ENCODE peak calls at places on chromosomes 2 and 18, in four cellular contexts. One of them, this sample, is unnamed.

GRCh38 chr2:171271380-171271779 is 110.7 kb upstream of the TLK1 start:
- DNase-seq in RWPE1: peak
- DNase-seq in dorsolateral prefrontal cortex: no peak
- DNase-seq in epithelial cell of prostate: no peak
- DNase-seq in this sample: peak

GRCh38 chr2:63654959-63655358 is 66.2 kb downstream of the MDH1 start:
- DNase-seq in dorsolateral prefrontal cortex: no peak
- DNase-seq in epithelial cell of prostate: no peak
- DNase-seq in RWPE1: no peak
- DNase-seq in this sample: peak

GRCh38 chr18:55185391-55185790 is 226.1 kb upstream of the CCDC68 start:
- DNase-seq in dorsolateral prefrontal cortex: no peak
- DNase-seq in epithelial cell of prostate: peak
- DNase-seq in RWPE1: no peak
- DNase-seq in this sample: peak

GRCh38 chr2:124187948-124188347 is 162.9 kb downstream of the CNTNAP5 start:
- DNase-seq in RWPE1: no peak
- DNase-seq in epithelial cell of prostate: no peak
- DNase-seq in dorsolateral prefrontal cortex: no peak
- DNase-seq in this sample: no peak

GRCh38 chr2:188628989-188629889 is 337.6 kb downstream of the GULP1 start:
- DNase-seq in RWPE1: peak
- DNase-seq in epithelial cell of prostate: peak
- DNase-seq in dorsolateral prefrontal cortex: no peak
- DNase-seq in this sample: peak

GRCh38 chr2:168196764-168197180 is 50.6 kb downstream of the STK39 start:
- DNase-seq in epithelial cell of prostate: no peak
- DNase-seq in dorsolateral prefrontal cortex: no peak
- DNase-seq in RWPE1: no peak
- DNase-seq in this sample: no peak

GRCh38 chr2:132253496-132254305 is 91.9 kb upstream of the ANKRD30BL start:
- DNase-seq in epithelial cell of prostate: no peak
- DNase-seq in dorsolateral prefrontal cortex: no peak
- DNase-seq in RWPE1: no peak
- DNase-seq in this sample: no peak

GRCh38 chr2:22930781-22931180 is 454.2 kb upstream of the KLHL29 start:
- DNase-seq in RWPE1: no peak
- DNase-seq in dorsolateral prefrontal cortex: no peak
- DNase-seq in epithelial cell of prostate: no peak
- DNase-seq in this sample: no peak

GRCh38 chr2:124112966-124113365 is 87.9 kb downstream of the CNTNAP5 start:
- DNase-seq in epithelial cell of prostate: peak
- DNase-seq in RWPE1: peak
- DNase-seq in dorsolateral prefrontal cortex: no peak
- DNase-seq in this sample: peak

GRCh38 chr2:196112408-196113039 is 43.9 kb upstream of the DNAH7 start:
- DNase-seq in RWPE1: peak
- DNase-seq in dorsolateral prefrontal cortex: no peak
- DNase-seq in epithelial cell of prostate: peak
- DNase-seq in this sample: peak

GRCh38 chr2:41400057-41400665 is 647.7 kb upstream of the PKDCC start:
- DNase-seq in RWPE1: no peak
- DNase-seq in dorsolateral prefrontal cortex: no peak
- DNase-seq in epithelial cell of prostate: no peak
- DNase-seq in this sample: peak

GRCh38 chr18:23844991-23845680 is 155.9 kb downstream of the LAMA3 start:
- DNase-seq in epithelial cell of prostate: no peak
- DNase-seq in RWPE1: peak
- DNase-seq in dorsolateral prefrontal cortex: no peak
- DNase-seq in this sample: peak

GRCh38 chr2:55611997-55612396 is 5.4 kb downstream of the PPP4R3B start:
- DNase-seq in dorsolateral prefrontal cortex: no peak
- DNase-seq in epithelial cell of prostate: no peak
- DNase-seq in RWPE1: no peak
- DNase-seq in this sample: no peak

GRCh38 chr2:129502781-129503180 is 476.7 kb upstream of the RAB6C start:
- DNase-seq in epithelial cell of prostate: no peak
- DNase-seq in dorsolateral prefrontal cortex: no peak
- DNase-seq in RWPE1: no peak
- DNase-seq in this sample: no peak

GRCh38 chr18:75162467-75162866 is 46.5 kb downstream of the PTGR3 start:
- DNase-seq in epithelial cell of prostate: no peak
- DNase-seq in dorsolateral prefrontal cortex: no peak
- DNase-seq in RWPE1: peak
- DNase-seq in this sample: peak

GRCh38 chr2:170076189-170076588 is 101.8 kb upstream of the MYO3B start:
- DNase-seq in dorsolateral prefrontal cortex: no peak
- DNase-seq in RWPE1: no peak
- DNase-seq in epithelial cell of prostate: no peak
- DNase-seq in this sample: no peak

GRCh38 chr2:188291142-188291616 is 495 bp upstream of the GULP1 start:
- DNase-seq in RWPE1: no peak
- DNase-seq in epithelial cell of prostate: no peak
- DNase-seq in dorsolateral prefrontal cortex: no peak
- DNase-seq in this sample: peak

GRCh38 chr2:25763575-25763974 is 90.2 kb upstream of the DTNB start:
- DNase-seq in dorsolateral prefrontal cortex: no peak
- DNase-seq in epithelial cell of prostate: no peak
- DNase-seq in RWPE1: no peak
- DNase-seq in this sample: no peak

GRCh38 chr2:169462896-169463695 is 16.2 kb upstream of the BBS5 start:
- DNase-seq in epithelial cell of prostate: no peak
- DNase-seq in RWPE1: peak
- DNase-seq in dorsolateral prefrontal cortex: no peak
- DNase-seq in this sample: peak

GRCh38 chr2:15569658-15570615 is 8.8 kb upstream of the NBAS start:
- DNase-seq in RWPE1: no peak
- DNase-seq in epithelial cell of prostate: no peak
- DNase-seq in dorsolateral prefrontal cortex: no peak
- DNase-seq in this sample: no peak

GRCh38 chr2:171469176-171469575 is 35.1 kb downstream of the DCAF17 start:
- DNase-seq in RWPE1: no peak
- DNase-seq in epithelial cell of prostate: no peak
- DNase-seq in dorsolateral prefrontal cortex: no peak
- DNase-seq in this sample: no peak

GRCh38 chr2:173058097-173058496 is 17.5 kb upstream of the MAP3K20 start:
- DNase-seq in dorsolateral prefrontal cortex: no peak
- DNase-seq in RWPE1: no peak
- DNase-seq in epithelial cell of prostate: no peak
- DNase-seq in this sample: peak

GRCh38 chr2:143525006-143525405 is 395.8 kb downstream of the ARHGAP15 start:
- DNase-seq in RWPE1: no peak
- DNase-seq in dorsolateral prefrontal cortex: no peak
- DNase-seq in epithelial cell of prostate: no peak
- DNase-seq in this sample: peak

GRCh38 chr2:219475697-219476604 is 22.7 kb upstream of the GMPPA start:
- DNase-seq in epithelial cell of prostate: no peak
- DNase-seq in dorsolateral prefrontal cortex: peak
- DNase-seq in RWPE1: no peak
- DNase-seq in this sample: peak

GRCh38 chr2:76870011-76870410 is 652.2 kb downstream of the LRRTM4 start:
- DNase-seq in dorsolateral prefrontal cortex: no peak
- DNase-seq in epithelial cell of prostate: no peak
- DNase-seq in RWPE1: no peak
- DNase-seq in this sample: peak

GRCh38 chr2:205054789-205055188 is 509.5 kb downstream of the PARD3B start:
- DNase-seq in RWPE1: no peak
- DNase-seq in epithelial cell of prostate: no peak
- DNase-seq in dorsolateral prefrontal cortex: no peak
- DNase-seq in this sample: no peak

GRCh38 chr2:30798536-30798991 is 8.7 kb downstream of the CAPN13 start:
- DNase-seq in dorsolateral prefrontal cortex: no peak
- DNase-seq in epithelial cell of prostate: no peak
- DNase-seq in RWPE1: no peak
- DNase-seq in this sample: no peak

GRCh38 chr2:60488291-60488690 is 65.2 kb downstream of the BCL11A start:
- DNase-seq in dorsolateral prefrontal cortex: no peak
- DNase-seq in RWPE1: no peak
- DNase-seq in epithelial cell of prostate: no peak
- DNase-seq in this sample: no peak

GRCh38 chr2:2714413-2714812 is 383.3 kb upstream of the MYT1L start:
- DNase-seq in dorsolateral prefrontal cortex: no peak
- DNase-seq in epithelial cell of prostate: no peak
- DNase-seq in RWPE1: no peak
- DNase-seq in this sample: no peak

GRCh38 chr2:181978351-181979150 is 7.1 kb upstream of the PPP1R1C start:
- DNase-seq in dorsolateral prefrontal cortex: no peak
- DNase-seq in RWPE1: no peak
- DNase-seq in epithelial cell of prostate: no peak
- DNase-seq in this sample: peak

GRCh38 chr18:12278153-12278764 is 24.1 kb downstream of the CIDEA start:
- DNase-seq in dorsolateral prefrontal cortex: no peak
- DNase-seq in RWPE1: no peak
- DNase-seq in epithelial cell of prostate: no peak
- DNase-seq in this sample: peak

GRCh38 chr2:30236591-30237245 is 5.4 kb downstream of the LBH start:
- DNase-seq in dorsolateral prefrontal cortex: no peak
- DNase-seq in epithelial cell of prostate: no peak
- DNase-seq in RWPE1: no peak
- DNase-seq in this sample: no peak

GRCh38 chr2:48452108-48452507 is 77.8 kb upstream of the STON1 start:
- DNase-seq in dorsolateral prefrontal cortex: no peak
- DNase-seq in epithelial cell of prostate: no peak
- DNase-seq in RWPE1: no peak
- DNase-seq in this sample: no peak

DNA sequence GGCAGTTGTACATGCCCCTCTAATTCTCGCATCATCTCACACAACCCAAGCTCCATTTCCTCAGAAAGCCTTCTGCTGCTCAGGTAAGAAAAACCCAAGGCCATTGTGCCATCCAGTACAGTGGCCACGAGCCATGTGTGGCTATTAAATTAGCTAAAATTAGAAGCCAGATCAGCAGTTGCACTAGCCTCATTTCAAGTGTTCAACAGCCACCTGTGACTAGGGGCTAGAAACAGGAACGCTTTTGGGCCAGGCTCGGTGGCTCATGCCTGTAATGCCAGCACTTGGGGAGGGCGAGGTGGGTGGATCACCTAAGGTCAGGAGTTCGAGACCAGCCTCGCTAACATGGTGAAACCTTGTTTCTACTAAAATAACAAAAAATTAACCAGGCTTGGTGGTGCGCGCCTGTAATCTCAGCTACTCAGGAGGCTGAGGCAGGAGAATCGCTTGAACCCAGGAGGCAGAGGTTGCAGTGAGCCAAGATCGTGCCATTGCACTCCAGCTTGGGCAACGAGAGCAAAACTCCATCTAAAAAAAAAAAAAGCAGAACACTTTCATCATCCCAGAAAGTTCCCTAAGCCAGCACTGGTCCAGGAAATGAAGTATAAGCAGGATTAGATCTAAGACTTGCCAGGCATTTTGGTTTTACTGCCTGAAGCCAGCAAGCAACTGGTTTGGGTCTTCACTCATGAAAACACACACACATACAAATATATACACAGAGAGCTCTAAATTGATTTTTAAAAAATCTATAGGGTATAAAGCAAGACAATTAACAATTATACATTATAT is 35.7 kb downstream of the ATP8B1 start:
- DNase-seq in dorsolateral prefrontal cortex: no peak
- DNase-seq in epithelial cell of prostate: no peak
- DNase-seq in RWPE1: no peak
- DNase-seq in this sample: peak
- H3K27ac ChIP-seq in dorsolateral prefrontal cortex: no peak
- H3K27ac ChIP-seq in epithelial cell of prostate: no peak
- H3K27ac ChIP-seq in RWPE1: no peak
- H3K27ac ChIP-seq in this sample: peak

DNA sequence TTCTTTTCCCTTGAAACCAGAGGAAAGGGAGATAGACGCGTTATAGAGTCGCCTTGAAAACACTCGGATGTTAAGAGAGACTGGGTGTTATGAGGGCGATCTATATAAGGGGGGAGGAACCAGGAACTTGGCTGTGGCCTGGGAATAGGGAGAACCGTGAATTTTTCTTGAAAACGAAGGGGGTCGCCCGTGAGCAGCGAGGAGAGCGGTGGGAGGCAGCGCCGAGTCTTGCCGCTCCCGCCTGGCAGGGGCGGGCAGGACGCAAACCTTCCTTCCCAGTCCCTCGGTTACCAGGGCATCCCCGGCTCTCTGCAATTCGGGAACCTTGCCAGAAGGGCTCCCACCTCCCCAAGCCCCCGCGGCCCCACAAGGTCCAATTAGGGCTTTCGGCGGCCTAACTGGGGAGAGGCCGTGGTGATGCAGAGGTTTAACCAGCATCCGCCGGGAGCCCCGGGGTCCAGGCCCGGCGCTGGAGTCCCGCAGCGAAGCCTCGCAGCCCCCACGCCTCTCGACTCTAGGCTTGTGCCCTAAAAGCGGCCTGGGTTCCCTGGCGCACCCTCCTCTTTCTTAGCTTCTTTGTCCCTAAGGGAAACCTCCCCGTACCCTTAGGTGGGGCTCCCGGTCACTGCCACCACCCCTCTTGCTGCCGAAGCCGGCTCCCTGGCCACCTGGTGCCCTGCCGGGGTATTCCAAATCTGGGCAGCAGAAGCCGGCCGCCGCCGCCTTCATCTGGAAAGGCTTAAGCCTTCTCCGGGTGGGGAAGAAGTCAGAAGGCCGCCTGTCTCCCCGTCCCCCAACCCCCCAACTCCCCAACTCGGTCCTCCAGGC is 708 bp upstream of the FHOD3 start:
- DNase-seq in dorsolateral prefrontal cortex: peak
- DNase-seq in RWPE1: peak
- DNase-seq in epithelial cell of prostate: no peak
- DNase-seq in this sample: peak
- H3K27ac ChIP-seq in dorsolateral prefrontal cortex: peak
- H3K27ac ChIP-seq in RWPE1: peak
- H3K27ac ChIP-seq in epithelial cell of prostate: peak
- H3K27ac ChIP-seq in this sample: peak

GRCh38 chr2:12341215-12341614 is 375.5 kb upstream of the TRIB2 start:
- DNase-seq in RWPE1: no peak
- DNase-seq in dorsolateral prefrontal cortex: no peak
- DNase-seq in epithelial cell of prostate: no peak
- DNase-seq in this sample: no peak
- H3K27ac ChIP-seq in RWPE1: no peak
- H3K27ac ChIP-seq in dorsolateral prefrontal cortex: no peak
- H3K27ac ChIP-seq in epithelial cell of prostate: peak
- H3K27ac ChIP-seq in this sample: no peak

GRCh38 chr2:46075848-46076247 is 221.4 kb upstream of the EPAS1 start:
- DNase-seq in dorsolateral prefrontal cortex: no peak
- DNase-seq in RWPE1: no peak
- DNase-seq in epithelial cell of prostate: no peak
- DNase-seq in this sample: peak
- H3K27ac ChIP-seq in dorsolateral prefrontal cortex: no peak
- H3K27ac ChIP-seq in RWPE1: no peak
- H3K27ac ChIP-seq in epithelial cell of prostate: no peak
- H3K27ac ChIP-seq in this sample: no peak

GRCh38 chr2:109265953-109266352 is 136.9 kb downstream of the SH3RF3 start:
- DNase-seq in epithelial cell of prostate: no peak
- DNase-seq in RWPE1: no peak
- DNase-seq in dorsolateral prefrontal cortex: no peak
- DNase-seq in this sample: no peak
- H3K27ac ChIP-seq in epithelial cell of prostate: no peak
- H3K27ac ChIP-seq in RWPE1: no peak
- H3K27ac ChIP-seq in dorsolateral prefrontal cortex: no peak
- H3K27ac ChIP-seq in this sample: no peak